ENCODE peak calls at places on chromosomes 6 and 20, in seven cellular contexts. One of them, this sample, is unnamed.

GRCh38 chr6:74167951-74168350 is 471.9 kb downstream of the CD109 start:
- DNase-seq in pancreas: no peak
- DNase-seq in cardiac fibroblast: peak; percentile 4
- DNase-seq in progenitor cell of endocrine pancreas: no peak
- DNase-seq in fibroblast of mammary gland: no peak
- DNase-seq in nephron progenitor cell: no peak
- DNase-seq in A549: no peak
- DNase-seq in this sample: no peak

GRCh38 chr20:2156224-2156623 is 54.6 kb downstream of the STK35 start:
- DNase-seq in pancreas: no peak
- DNase-seq in nephron progenitor cell: no peak
- DNase-seq in cardiac fibroblast: no peak
- DNase-seq in A549: no peak
- DNase-seq in fibroblast of mammary gland: no peak
- DNase-seq in progenitor cell of endocrine pancreas: no peak
- DNase-seq in this sample: no peak

GRCh38 chr20:56372850-56373249 is 14.1 kb downstream of the FAM210B start:
- DNase-seq in progenitor cell of endocrine pancreas: no peak
- DNase-seq in cardiac fibroblast: no peak
- DNase-seq in fibroblast of mammary gland: no peak
- DNase-seq in nephron progenitor cell: no peak
- DNase-seq in A549: no peak
- DNase-seq in pancreas: no peak
- DNase-seq in this sample: no peak

GRCh38 chr20:19275630-19276071 is 63.2 kb downstream of the SLC24A3 start:
- DNase-seq in pancreas: no peak
- DNase-seq in cardiac fibroblast: peak; percentile 83
- DNase-seq in A549: no peak
- DNase-seq in nephron progenitor cell: no peak
- DNase-seq in progenitor cell of endocrine pancreas: no peak
- DNase-seq in fibroblast of mammary gland: peak; percentile 54
- DNase-seq in this sample: no peak

GRCh38 chr20:46999821-47000465 is 105.3 kb downstream of the EYA2 start:
- DNase-seq in fibroblast of mammary gland: no peak
- DNase-seq in cardiac fibroblast: no peak
- DNase-seq in pancreas: no peak
- DNase-seq in A549: no peak
- DNase-seq in progenitor cell of endocrine pancreas: no peak
- DNase-seq in nephron progenitor cell: no peak
- DNase-seq in this sample: no peak

GRCh38 chr20:51803157-51803854 is 985 bp upstream of the SALL4 start:
- DNase-seq in cardiac fibroblast: no peak
- DNase-seq in fibroblast of mammary gland: no peak
- DNase-seq in pancreas: no peak
- DNase-seq in progenitor cell of endocrine pancreas: no peak
- DNase-seq in nephron progenitor cell: no peak
- DNase-seq in A549: peak; percentile 23
- DNase-seq in this sample: no peak

GRCh38 chr6:74409447-74409846 is 713.4 kb downstream of the CD109 start:
- DNase-seq in cardiac fibroblast: peak; percentile 90
- DNase-seq in pancreas: no peak
- DNase-seq in A549: peak; percentile 55
- DNase-seq in fibroblast of mammary gland: peak; percentile 85
- DNase-seq in progenitor cell of endocrine pancreas: no peak
- DNase-seq in nephron progenitor cell: no peak
- DNase-seq in this sample: no peak

GRCh38 chr20:2451939-2452732 is 18.5 kb downstream of the SNRPB start:
- DNase-seq in pancreas: no peak
- DNase-seq in progenitor cell of endocrine pancreas: peak; percentile 70
- DNase-seq in nephron progenitor cell: peak; percentile 90
- DNase-seq in A549: peak; percentile 81
- DNase-seq in fibroblast of mammary gland: peak; percentile 80
- DNase-seq in cardiac fibroblast: peak; percentile 85
- DNase-seq in this sample: peak; percentile 86

GRCh38 chr6:14706378-14706929 is 539.4 kb upstream of the JARID2 start:
- DNase-seq in nephron progenitor cell: no peak
- DNase-seq in fibroblast of mammary gland: peak; percentile 100
- DNase-seq in pancreas: no peak
- DNase-seq in cardiac fibroblast: peak; percentile 99
- DNase-seq in A549: peak; percentile 29
- DNase-seq in progenitor cell of endocrine pancreas: no peak
- DNase-seq in this sample: no peak

GRCh38 chr20:1267161-1267560 is 1.1 kb downstream of the SNPH start:
- DNase-seq in A549: no peak
- DNase-seq in fibroblast of mammary gland: no peak
- DNase-seq in pancreas: no peak
- DNase-seq in progenitor cell of endocrine pancreas: no peak
- DNase-seq in nephron progenitor cell: no peak
- DNase-seq in cardiac fibroblast: no peak
- DNase-seq in this sample: no peak

GRCh38 chr6:131136021-131136847 is 967 bp downstream of the AKAP7 start:
- DNase-seq in pancreas: no peak
- DNase-seq in cardiac fibroblast: peak; percentile 62
- DNase-seq in progenitor cell of endocrine pancreas: no peak
- DNase-seq in fibroblast of mammary gland: peak; percentile 62
- DNase-seq in A549: peak; percentile 17
- DNase-seq in nephron progenitor cell: no peak
- DNase-seq in this sample: no peak

GRCh38 chr6:18088419-18089296 is 33.8 kb downstream of the NHLRC1 start:
- DNase-seq in fibroblast of mammary gland: no peak
- DNase-seq in pancreas: no peak
- DNase-seq in nephron progenitor cell: no peak
- DNase-seq in cardiac fibroblast: no peak
- DNase-seq in A549: no peak
- DNase-seq in progenitor cell of endocrine pancreas: no peak
- DNase-seq in this sample: no peak

GRCh38 chr6:3340891-3341290 is 82.1 kb downstream of the PSMG4 start:
- DNase-seq in pancreas: no peak
- DNase-seq in cardiac fibroblast: peak; percentile 38
- DNase-seq in fibroblast of mammary gland: peak; percentile 62
- DNase-seq in nephron progenitor cell: peak; percentile 36
- DNase-seq in progenitor cell of endocrine pancreas: no peak
- DNase-seq in A549: no peak
- DNase-seq in this sample: peak; percentile 24

GRCh38 chr6:8930009-8930408 is 494.7 kb upstream of the SLC35B3 start:
- DNase-seq in cardiac fibroblast: no peak
- DNase-seq in progenitor cell of endocrine pancreas: no peak
- DNase-seq in pancreas: no peak
- DNase-seq in nephron progenitor cell: no peak
- DNase-seq in A549: no peak
- DNase-seq in fibroblast of mammary gland: no peak
- DNase-seq in this sample: no peak

GRCh38 chr6:134757911-134758361 is 192.0 kb downstream of the ALDH8A1 start:
- DNase-seq in cardiac fibroblast: peak; percentile 15
- DNase-seq in A549: no peak
- DNase-seq in nephron progenitor cell: no peak
- DNase-seq in pancreas: no peak
- DNase-seq in fibroblast of mammary gland: peak; percentile 52
- DNase-seq in progenitor cell of endocrine pancreas: no peak
- DNase-seq in this sample: no peak

GRCh38 chr20:45975686-45976085 is 3.7 kb upstream of the ZNF335 start:
- DNase-seq in progenitor cell of endocrine pancreas: no peak
- DNase-seq in pancreas: no peak
- DNase-seq in A549: no peak
- DNase-seq in cardiac fibroblast: no peak
- DNase-seq in fibroblast of mammary gland: no peak
- DNase-seq in nephron progenitor cell: no peak
- DNase-seq in this sample: no peak

GRCh38 chr6:116876635-116877611 is at the start of gene RFX6:
- DNase-seq in progenitor cell of endocrine pancreas: peak; percentile 53
- DNase-seq in pancreas: peak; percentile 73
- DNase-seq in A549: no peak
- DNase-seq in cardiac fibroblast: no peak
- DNase-seq in nephron progenitor cell: peak; percentile 61
- DNase-seq in fibroblast of mammary gland: no peak
- DNase-seq in this sample: peak; percentile 36

GRCh38 chr20:61328906-61329558 is 77.0 kb downstream of the CDH4 start:
- DNase-seq in pancreas: peak; percentile 88
- DNase-seq in A549: no peak
- DNase-seq in nephron progenitor cell: no peak
- DNase-seq in fibroblast of mammary gland: no peak
- DNase-seq in progenitor cell of endocrine pancreas: no peak
- DNase-seq in cardiac fibroblast: no peak
- DNase-seq in this sample: no peak

GRCh38 chr6:135581211-135581610 is 83.7 kb upstream of the AHI1 start:
- DNase-seq in nephron progenitor cell: no peak
- DNase-seq in progenitor cell of endocrine pancreas: no peak
- DNase-seq in A549: no peak
- DNase-seq in pancreas: no peak
- DNase-seq in cardiac fibroblast: no peak
- DNase-seq in fibroblast of mammary gland: no peak
- DNase-seq in this sample: no peak

GRCh38 chr20:59153355-59153681 is 10.3 kb upstream of the ZNF831 start:
- DNase-seq in progenitor cell of endocrine pancreas: no peak
- DNase-seq in A549: no peak
- DNase-seq in nephron progenitor cell: no peak
- DNase-seq in cardiac fibroblast: no peak
- DNase-seq in fibroblast of mammary gland: no peak
- DNase-seq in pancreas: peak; percentile 66
- DNase-seq in this sample: no peak

GRCh38 chr20:43959079-43959919 is 44.6 kb downstream of the TOX2 start:
- DNase-seq in nephron progenitor cell: no peak
- DNase-seq in pancreas: no peak
- DNase-seq in A549: no peak
- DNase-seq in cardiac fibroblast: no peak
- DNase-seq in progenitor cell of endocrine pancreas: no peak
- DNase-seq in fibroblast of mammary gland: peak; percentile 64
- DNase-seq in this sample: no peak

GRCh38 chr20:37266940-37267683 is 5.5 kb upstream of the GHRH start:
- DNase-seq in progenitor cell of endocrine pancreas: no peak
- DNase-seq in cardiac fibroblast: no peak
- DNase-seq in nephron progenitor cell: no peak
- DNase-seq in pancreas: no peak
- DNase-seq in A549: no peak
- DNase-seq in fibroblast of mammary gland: no peak
- DNase-seq in this sample: no peak

GRCh38 chr6:17193376-17193775 is 87.8 kb upstream of the RBM24 start:
- DNase-seq in progenitor cell of endocrine pancreas: no peak
- DNase-seq in cardiac fibroblast: no peak
- DNase-seq in fibroblast of mammary gland: no peak
- DNase-seq in nephron progenitor cell: no peak
- DNase-seq in A549: no peak
- DNase-seq in pancreas: no peak
- DNase-seq in this sample: no peak

GRCh38 chr20:57047281-57048026 is 219.0 kb downstream of the BMP7 start:
- DNase-seq in cardiac fibroblast: no peak
- DNase-seq in nephron progenitor cell: no peak
- DNase-seq in A549: peak; percentile 59
- DNase-seq in fibroblast of mammary gland: no peak
- DNase-seq in progenitor cell of endocrine pancreas: no peak
- DNase-seq in pancreas: no peak
- DNase-seq in this sample: peak; percentile 46

GRCh38 chr6:43142101-43142500 is 29.0 kb upstream of the SRF start:
- DNase-seq in fibroblast of mammary gland: no peak
- DNase-seq in nephron progenitor cell: no peak
- DNase-seq in pancreas: no peak
- DNase-seq in cardiac fibroblast: no peak
- DNase-seq in A549: no peak
- DNase-seq in progenitor cell of endocrine pancreas: no peak
- DNase-seq in this sample: no peak

GRCh38 chr6:80332013-80332412 is 225.5 kb downstream of the BCKDHB start:
- DNase-seq in fibroblast of mammary gland: no peak
- DNase-seq in A549: no peak
- DNase-seq in cardiac fibroblast: no peak
- DNase-seq in nephron progenitor cell: no peak
- DNase-seq in pancreas: no peak
- DNase-seq in progenitor cell of endocrine pancreas: no peak
- DNase-seq in this sample: no peak

GRCh38 chr20:54085425-54085824 is 15.0 kb upstream of the BCAS1 start:
- DNase-seq in nephron progenitor cell: no peak
- DNase-seq in cardiac fibroblast: no peak
- DNase-seq in A549: no peak
- DNase-seq in fibroblast of mammary gland: no peak
- DNase-seq in pancreas: no peak
- DNase-seq in progenitor cell of endocrine pancreas: no peak
- DNase-seq in this sample: no peak
- TF ChIP-seq CTCF in nephron progenitor cell: no peak
- TF ChIP-seq CTCF in cardiac fibroblast: no peak
- TF ChIP-seq CTCF in A549: no peak
- TF ChIP-seq CTCF in fibroblast of mammary gland: no peak
- TF ChIP-seq CTCF in pancreas: no peak
- TF ChIP-seq CTCF in progenitor cell of endocrine pancreas: no peak
- TF ChIP-seq CTCF in this sample: no peak

GRCh38 chr6:36874016-36874442 is 574 bp downstream of the PPIL1 start:
- DNase-seq in progenitor cell of endocrine pancreas: no peak
- DNase-seq in A549: no peak
- DNase-seq in pancreas: no peak
- DNase-seq in cardiac fibroblast: peak; percentile 43
- DNase-seq in nephron progenitor cell: no peak
- DNase-seq in fibroblast of mammary gland: peak; percentile 43
- DNase-seq in this sample: no peak
- TF ChIP-seq CTCF in progenitor cell of endocrine pancreas: no peak
- TF ChIP-seq CTCF in A549: no peak
- TF ChIP-seq CTCF in pancreas: no peak
- TF ChIP-seq CTCF in cardiac fibroblast: no peak
- TF ChIP-seq CTCF in nephron progenitor cell: no peak
- TF ChIP-seq CTCF in fibroblast of mammary gland: no peak
- TF ChIP-seq CTCF in this sample: no peak

GRCh38 chr6:37435816-37436215 is 2.8 kb downstream of the CMTR1 start:
- DNase-seq in pancreas: no peak
- DNase-seq in cardiac fibroblast: peak; percentile 27
- DNase-seq in A549: no peak
- DNase-seq in nephron progenitor cell: no peak
- DNase-seq in progenitor cell of endocrine pancreas: no peak
- DNase-seq in fibroblast of mammary gland: peak; percentile 23
- DNase-seq in this sample: no peak
- TF ChIP-seq CTCF in pancreas: no peak
- TF ChIP-seq CTCF in cardiac fibroblast: no peak
- TF ChIP-seq CTCF in A549: no peak
- TF ChIP-seq CTCF in nephron progenitor cell: no peak
- TF ChIP-seq CTCF in progenitor cell of endocrine pancreas: no peak
- TF ChIP-seq CTCF in fibroblast of mammary gland: peak; percentile 16
- TF ChIP-seq CTCF in this sample: no peak

DNA sequence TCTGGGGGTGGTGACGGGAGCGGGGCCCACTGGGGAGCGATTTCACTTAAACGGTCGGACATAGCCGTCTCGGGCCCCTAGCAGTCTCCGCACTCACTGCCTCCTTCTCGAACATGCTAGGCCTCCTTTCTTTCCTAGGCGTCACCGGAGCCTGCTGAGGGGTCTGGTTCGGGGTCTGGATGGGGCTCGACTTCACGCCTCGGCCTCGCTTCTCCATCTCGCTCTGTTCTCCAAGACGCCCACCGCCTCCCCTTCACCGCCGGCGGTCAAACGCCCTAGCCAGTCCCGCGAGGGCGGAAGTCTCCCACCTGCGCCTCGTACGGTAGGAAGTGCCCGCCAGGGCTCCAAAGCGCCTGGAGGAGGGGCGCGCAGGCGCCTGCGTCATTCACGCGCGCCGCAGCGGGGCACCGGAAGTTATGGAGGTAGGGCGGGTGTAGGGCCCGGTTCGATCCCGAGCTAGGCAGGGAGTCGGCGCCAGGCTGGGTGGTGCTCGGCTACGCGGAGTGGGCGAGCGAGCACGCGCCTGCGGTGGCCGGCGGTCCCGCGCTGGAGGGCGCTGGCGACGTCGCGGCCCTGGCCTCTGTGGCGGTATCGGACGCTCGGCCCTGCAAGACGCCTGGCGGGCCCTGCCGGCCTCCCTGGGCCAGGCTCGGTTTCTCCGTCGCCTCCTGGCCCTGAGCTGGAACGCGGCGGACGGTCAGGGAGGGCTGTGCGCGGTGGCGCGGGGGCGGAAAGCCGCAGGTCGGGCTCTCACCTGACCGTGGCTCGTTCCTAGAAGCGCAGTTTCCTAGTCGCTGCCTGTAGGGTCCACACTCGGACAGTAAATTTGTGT is at the start of the genes DYNLT2 and ERMARD:
- DNase-seq in fibroblast of mammary gland: peak; percentile 91
- DNase-seq in pancreas: peak; percentile 98
- DNase-seq in cardiac fibroblast: peak; percentile 94
- DNase-seq in nephron progenitor cell: peak; percentile 94
- DNase-seq in progenitor cell of endocrine pancreas: peak; percentile 92
- DNase-seq in A549: peak; percentile 93
- DNase-seq in this sample: peak; percentile 97
- TF ChIP-seq CTCF in fibroblast of mammary gland: peak; percentile 15
- TF ChIP-seq CTCF in pancreas: peak; percentile 21
- TF ChIP-seq CTCF in cardiac fibroblast: peak; percentile 29
- TF ChIP-seq CTCF in nephron progenitor cell: no peak
- TF ChIP-seq CTCF in progenitor cell of endocrine pancreas: peak; percentile 31
- TF ChIP-seq CTCF in A549: no peak
- TF ChIP-seq CTCF in this sample: no peak